ENCODE peak calls at places on chromosomes 5 and 9, in nine cellular contexts. B, O, A, H, E, C, D, S and R are unnamed samples.

GRCh38 chr5:143679777-143680176 is 132.2 kb upstream of the HMHB1 start:
- DNase-seq in B (no peak), O (peak), A (no peak), H (no peak), E (no peak), C (peak), D (no peak), S (no peak), R (no peak)

GRCh38 chr9:71608021-71608420 is 160.3 kb downstream of the CEMIP2 start:
- DNase-seq in B (no peak), O (no peak), A (no peak), H (no peak), E (no peak), C (no peak), D (no peak), S (no peak), R (no peak)

GRCh38 chr9:113996531-113997001 is 81.5 kb downstream of the AMBP start:
- DNase-seq in B (peak), O (no peak), A (no peak), H (no peak), E (no peak), C (no peak), D (no peak), S (no peak), R (no peak)

GRCh38 chr9:129052592-129052991 is 16.2 kb downstream of the MIGA2 start:
- DNase-seq in B (peak), O (no peak), A (no peak), H (no peak), E (no peak), C (no peak), D (no peak), S (no peak), R (no peak)

GRCh38 chr9:89436326-89436725 is 61.6 kb downstream of the SEMA4D start:
- DNase-seq in B (no peak), O (no peak), A (no peak), H (no peak), E (no peak), C (no peak), D (no peak), S (no peak), R (no peak)

GRCh38 chr5:112174959-112175594 is 244.0 kb downstream of the EPB41L4A start:
- DNase-seq in B (no peak), O (peak), A (peak), H (peak), E (no peak), C (peak), D (peak), S (peak), R (peak)

GRCh38 chr5:41707853-41708603 is 162.2 kb downstream of the OXCT1 start:
- DNase-seq in B (no peak), O (peak), A (no peak), H (no peak), E (no peak), C (peak), D (no peak), S (peak), R (no peak)

GRCh38 chr9:83538890-83539238 is 663 bp upstream of the FRMD3 start:
- DNase-seq in B (no peak), O (no peak), A (no peak), H (no peak), E (no peak), C (no peak), D (no peak), S (no peak), R (no peak)

GRCh38 chr5:102722930-102723329 is 32.2 kb upstream of the PAM start:
- DNase-seq in B (no peak), O (no peak), A (no peak), H (no peak), E (no peak), C (peak), D (no peak), S (no peak), R (no peak)

GRCh38 chr5:53340956-53341750 is 139.3 kb upstream of the FST start:
- DNase-seq in B (no peak), O (no peak), A (no peak), H (no peak), E (no peak), C (no peak), D (no peak), S (no peak), R (no peak)

GRCh38 chr9:14312721-14313377 is 1.1 kb downstream of the NFIB start:
- DNase-seq in B (peak), O (no peak), A (no peak), H (peak), E (no peak), C (no peak), D (no peak), S (no peak), R (peak)

GRCh38 chr5:147743686-147744332 is 38.7 kb downstream of the JAKMIP2 start:
- DNase-seq in B (no peak), O (no peak), A (no peak), H (no peak), E (no peak), C (no peak), D (no peak), S (no peak), R (no peak)

GRCh38 chr5:90185897-90186468 is 223.6 kb downstream of the CETN3 start:
- DNase-seq in B (no peak), O (no peak), A (no peak), H (no peak), E (no peak), C (no peak), D (no peak), S (no peak), R (no peak)

GRCh38 chr9:90141723-90142122 is 500.9 kb downstream of the DIRAS2 start:
- DNase-seq in B (no peak), O (peak), A (peak), H (no peak), E (no peak), C (peak), D (no peak), S (peak), R (no peak)

GRCh38 chr9:25814023-25814422 is 135.8 kb upstream of the TUSC1 start:
- DNase-seq in B (no peak), O (no peak), A (no peak), H (no peak), E (no peak), C (no peak), D (no peak), S (no peak), R (no peak)

GRCh38 chr5:54296386-54296785 is 14.0 kb downstream of the ARL15 start:
- DNase-seq in B (no peak), O (no peak), A (no peak), H (no peak), E (no peak), C (no peak), D (no peak), S (no peak), R (no peak)

GRCh38 chr5:149289307-149289706 is 17.6 kb downstream of the AFAP1L1 start:
- DNase-seq in B (peak), O (no peak), A (no peak), H (no peak), E (no peak), C (no peak), D (no peak), S (peak), R (no peak)

GRCh38 chr5:33338336-33339110 is 102.2 kb upstream of the TARS1 start:
- DNase-seq in B (no peak), O (peak), A (no peak), H (no peak), E (no peak), C (no peak), D (no peak), S (peak), R (no peak)

GRCh38 chr5:60260658-60261057 is 367.1 kb upstream of the PDE4D start:
- DNase-seq in B (no peak), O (no peak), A (no peak), H (no peak), E (no peak), C (no peak), D (no peak), S (no peak), R (no peak)

GRCh38 chr9:137679695-137680305 is 61.0 kb downstream of the EHMT1 start:
- DNase-seq in B (no peak), O (no peak), A (no peak), H (no peak), E (no peak), C (no peak), D (no peak), S (no peak), R (no peak)

GRCh38 chr5:139844472-139845145 is 49.0 kb downstream of the PSD2 start:
- DNase-seq in B (peak), O (peak), A (peak), H (peak), E (peak), C (peak), D (peak), S (peak), R (peak)

GRCh38 chr9:100064872-100065581 is 33.8 kb downstream of the ERP44 start:
- DNase-seq in B (no peak), O (no peak), A (no peak), H (no peak), E (no peak), C (peak), D (no peak), S (peak), R (no peak)

GRCh38 chr5:63774939-63775338 is 187.3 kb downstream of the HTR1A start:
- DNase-seq in B (no peak), O (no peak), A (no peak), H (no peak), E (no peak), C (no peak), D (no peak), S (no peak), R (no peak)

GRCh38 chr5:135761746-135762145 is 72.7 kb upstream of the SLC25A48 start:
- DNase-seq in B (no peak), O (no peak), A (no peak), H (peak), E (no peak), C (no peak), D (no peak), S (no peak), R (no peak)

GRCh38 chr9:114317665-114318357 is 5.1 kb upstream of the ORM1 start:
- DNase-seq in B (no peak), O (peak), A (no peak), H (no peak), E (no peak), C (peak), D (peak), S (no peak), R (no peak)

GRCh38 chr9:118871531-118871930 is 497.7 kb downstream of the BRINP1 start:
- DNase-seq in B (no peak), O (no peak), A (no peak), H (no peak), E (no peak), C (no peak), D (no peak), S (no peak), R (no peak)

GRCh38 chr9:7144265-7145046 is 386.7 kb downstream of the KDM4C start:
- DNase-seq in B (no peak), O (no peak), A (no peak), H (no peak), E (no peak), C (no peak), D (no peak), S (no peak), R (no peak)

GRCh38 chr9:83583151-83584014 is 39.6 kb upstream of the IDNK start:
- DNase-seq in B (peak), O (peak), A (peak), H (peak), E (no peak), C (peak), D (peak), S (peak), R (peak)

GRCh38 chr9:132074736-132075135 is 4.9 kb downstream of the MED27 start:
- DNase-seq in B (no peak), O (no peak), A (no peak), H (no peak), E (no peak), C (peak), D (no peak), S (no peak), R (no peak)

GRCh38 chr9:121261107-121261460 is 6.9 kb upstream of the GSN start:
- DNase-seq in B (no peak), O (no peak), A (no peak), H (no peak), E (no peak), C (peak), D (no peak), S (peak), R (no peak)

GRCh38 chr9:33858346-33858869 is 41.4 kb downstream of the UBE2R2 start:
- DNase-seq in B (no peak), O (no peak), A (no peak), H (no peak), E (no peak), C (peak), D (no peak), S (peak), R (no peak)

GRCh38 chr5:137843676-137844284 is 23.9 kb upstream of the MYOT start:
- DNase-seq in B (no peak), O (no peak), A (no peak), H (no peak), E (no peak), C (no peak), D (no peak), S (no peak), R (no peak)

GRCh38 chr9:14313951-14314423 is at the start of gene NFIB:
- DNase-seq in B (peak), O (no peak), A (no peak), H (peak), E (no peak), C (peak), D (no peak), S (peak), R (peak)

GRCh38 chr5:91541696-91542095 is 158.6 kb upstream of the ARRDC3 start:
- DNase-seq in B (no peak), O (no peak), A (no peak), H (no peak), E (no peak), C (peak), D (no peak), S (peak), R (no peak)

GRCh38 chr5:59025734-59026133 is 442.9 kb downstream of the RAB3C start:
- DNase-seq in B (no peak), O (no peak), A (no peak), H (no peak), E (no peak), C (no peak), D (no peak), S (no peak), R (no peak)

GRCh38 chr5:40046792-40047191 is 622.0 kb upstream of the DAB2 start:
- DNase-seq in B (no peak), O (no peak), A (no peak), H (no peak), E (no peak), C (peak), D (no peak), S (peak), R (no peak)

GRCh38 chr9:129737479-129738269 is 15.2 kb downstream of the PTGES start:
- DNase-seq in B (peak), O (peak), A (peak), H (peak), E (peak), C (peak), D (peak), S (peak), R (peak)

GRCh38 chr5:180313677-180314076 is 21.8 kb upstream of the MAPK9 start:
- DNase-seq in B (no peak), O (peak), A (peak), H (peak), E (peak), C (no peak), D (peak), S (no peak), R (no peak)

GRCh38 chr9:135908334-135909204 is 1.2 kb upstream of the CAMSAP1 start:
- DNase-seq in B (no peak), O (no peak), A (no peak), H (no peak), E (no peak), C (peak), D (no peak), S (peak), R (no peak)